ENCODE peak calls at places on chromosomes 1 and 21, in six cellular contexts. One of them, this sample, is unnamed.

GRCh38 chr1:113860891-113861290 is 10.6 kb downstream of the PTPN22 start:
- DNase-seq in AG04449: peak; percentile 19
- DNase-seq in upper lobe of right lung: no peak
- DNase-seq in IMR-90: peak; percentile 80
- DNase-seq in left lung: no peak
- DNase-seq in fibroblast of the aortic adventitia: peak; percentile 79
- DNase-seq in this sample: peak; percentile 21

GRCh38 chr1:213284626-213285025 is 233.6 kb downstream of the RPS6KC1 start:
- DNase-seq in AG04449: peak; percentile 41
- DNase-seq in upper lobe of right lung: no peak
- DNase-seq in IMR-90: peak; percentile 74
- DNase-seq in left lung: no peak
- DNase-seq in fibroblast of the aortic adventitia: peak; percentile 40
- DNase-seq in this sample: peak; percentile 25

GRCh38 chr1:81004011-81004410 is 796.7 kb upstream of the ADGRL2 start:
- DNase-seq in AG04449: no peak
- DNase-seq in upper lobe of right lung: no peak
- DNase-seq in IMR-90: no peak
- DNase-seq in left lung: no peak
- DNase-seq in fibroblast of the aortic adventitia: no peak
- DNase-seq in this sample: no peak

GRCh38 chr1:154534263-154534844 is 24.1 kb downstream of the UBE2Q1 start:
- DNase-seq in AG04449: no peak
- DNase-seq in upper lobe of right lung: no peak
- DNase-seq in IMR-90: peak; percentile 22
- DNase-seq in left lung: no peak
- DNase-seq in fibroblast of the aortic adventitia: no peak
- DNase-seq in this sample: no peak

GRCh38 chr1:52364235-52364839 is 1.7 kb downstream of the CC2D1B start:
- DNase-seq in AG04449: no peak
- DNase-seq in upper lobe of right lung: no peak
- DNase-seq in IMR-90: no peak
- DNase-seq in left lung: no peak
- DNase-seq in fibroblast of the aortic adventitia: no peak
- DNase-seq in this sample: no peak

GRCh38 chr1:110495926-110496600 is 22.9 kb downstream of the KCNA10 start:
- DNase-seq in AG04449: peak; percentile 28
- DNase-seq in upper lobe of right lung: no peak
- DNase-seq in IMR-90: peak; percentile 71
- DNase-seq in left lung: peak; percentile 67
- DNase-seq in fibroblast of the aortic adventitia: peak; percentile 83
- DNase-seq in this sample: peak; percentile 22

GRCh38 chr1:7470904-7471638 is 300.0 kb upstream of the VAMP3 start:
- DNase-seq in AG04449: peak; percentile 96
- DNase-seq in upper lobe of right lung: peak; percentile 81
- DNase-seq in IMR-90: peak; percentile 99
- DNase-seq in left lung: peak; percentile 87
- DNase-seq in fibroblast of the aortic adventitia: peak; percentile 97
- DNase-seq in this sample: peak; percentile 97

GRCh38 chr1:29875557-29876028 is 639.3 kb downstream of the PTPRU start:
- DNase-seq in AG04449: no peak
- DNase-seq in upper lobe of right lung: no peak
- DNase-seq in IMR-90: no peak
- DNase-seq in left lung: no peak
- DNase-seq in fibroblast of the aortic adventitia: peak; percentile 6
- DNase-seq in this sample: no peak

GRCh38 chr1:65255088-65256050 is 54.0 kb upstream of the DNAJC6 start:
- DNase-seq in AG04449: no peak
- DNase-seq in upper lobe of right lung: no peak
- DNase-seq in IMR-90: no peak
- DNase-seq in left lung: no peak
- DNase-seq in fibroblast of the aortic adventitia: peak; percentile 17
- DNase-seq in this sample: no peak

GRCh38 chr1:147577033-147577773 is 35.9 kb downstream of the BCL9 start:
- DNase-seq in AG04449: no peak
- DNase-seq in upper lobe of right lung: no peak
- DNase-seq in IMR-90: no peak
- DNase-seq in left lung: no peak
- DNase-seq in fibroblast of the aortic adventitia: no peak
- DNase-seq in this sample: no peak

GRCh38 chr1:231808990-231809389 is 182.4 kb downstream of the DISC1 start:
- DNase-seq in AG04449: peak; percentile 37
- DNase-seq in upper lobe of right lung: no peak
- DNase-seq in IMR-90: peak; percentile 33
- DNase-seq in left lung: peak; percentile 37
- DNase-seq in fibroblast of the aortic adventitia: peak; percentile 91
- DNase-seq in this sample: peak; percentile 43

GRCh38 chr1:59041878-59042277 is 255.0 kb upstream of the FGGY start:
- DNase-seq in AG04449: no peak
- DNase-seq in upper lobe of right lung: no peak
- DNase-seq in IMR-90: peak; percentile 45
- DNase-seq in left lung: no peak
- DNase-seq in fibroblast of the aortic adventitia: peak; percentile 66
- DNase-seq in this sample: peak; percentile 65

GRCh38 chr1:19327301-19327700 is 15.2 kb downstream of the SLC66A1 start:
- DNase-seq in AG04449: no peak
- DNase-seq in upper lobe of right lung: no peak
- DNase-seq in IMR-90: no peak
- DNase-seq in left lung: no peak
- DNase-seq in fibroblast of the aortic adventitia: no peak
- DNase-seq in this sample: no peak

GRCh38 chr1:39272027-39272790 is 67.7 kb downstream of the MACF1 start:
- DNase-seq in AG04449: no peak
- DNase-seq in upper lobe of right lung: no peak
- DNase-seq in IMR-90: peak; percentile 53
- DNase-seq in left lung: no peak
- DNase-seq in fibroblast of the aortic adventitia: no peak
- DNase-seq in this sample: peak; percentile 55

GRCh38 chr1:116407033-116407432 is 34.0 kb downstream of the ATP1A1 start:
- DNase-seq in AG04449: no peak
- DNase-seq in upper lobe of right lung: no peak
- DNase-seq in IMR-90: no peak
- DNase-seq in left lung: no peak
- DNase-seq in fibroblast of the aortic adventitia: no peak
- DNase-seq in this sample: no peak

GRCh38 chr1:64526312-64526711 is 56.4 kb downstream of the CACHD1 start:
- DNase-seq in AG04449: no peak
- DNase-seq in upper lobe of right lung: no peak
- DNase-seq in IMR-90: no peak
- DNase-seq in left lung: no peak
- DNase-seq in fibroblast of the aortic adventitia: no peak
- DNase-seq in this sample: no peak

GRCh38 chr1:179612361-179612760 is 20.7 kb downstream of the TDRD5 start:
- DNase-seq in AG04449: no peak
- DNase-seq in upper lobe of right lung: no peak
- DNase-seq in IMR-90: no peak
- DNase-seq in left lung: no peak
- DNase-seq in fibroblast of the aortic adventitia: no peak
- DNase-seq in this sample: no peak

GRCh38 chr1:10074059-10074854 is 41.5 kb downstream of the UBE4B start:
- DNase-seq in AG04449: peak; percentile 89
- DNase-seq in upper lobe of right lung: peak; percentile 68
- DNase-seq in IMR-90: peak; percentile 98
- DNase-seq in left lung: peak; percentile 79
- DNase-seq in fibroblast of the aortic adventitia: peak; percentile 94
- DNase-seq in this sample: peak; percentile 91

GRCh38 chr1:178464566-178464965 is 32.2 kb downstream of the CLEC20A start:
- DNase-seq in AG04449: no peak
- DNase-seq in upper lobe of right lung: no peak
- DNase-seq in IMR-90: no peak
- DNase-seq in left lung: no peak
- DNase-seq in fibroblast of the aortic adventitia: no peak
- DNase-seq in this sample: no peak

GRCh38 chr1:52727956-52728656 is 1.9 kb downstream of the ZYG11B start:
- DNase-seq in AG04449: no peak
- DNase-seq in upper lobe of right lung: no peak
- DNase-seq in IMR-90: no peak
- DNase-seq in left lung: no peak
- DNase-seq in fibroblast of the aortic adventitia: no peak
- DNase-seq in this sample: no peak

GRCh38 chr1:37051386-37051785 is 17.1 kb upstream of the GRIK3 start:
- DNase-seq in AG04449: no peak
- DNase-seq in upper lobe of right lung: no peak
- DNase-seq in IMR-90: no peak
- DNase-seq in left lung: no peak
- DNase-seq in fibroblast of the aortic adventitia: no peak
- DNase-seq in this sample: no peak

GRCh38 chr1:204480515-204480914 is 14.1 kb downstream of the PIK3C2B start:
- DNase-seq in AG04449: no peak
- DNase-seq in upper lobe of right lung: no peak
- DNase-seq in IMR-90: no peak
- DNase-seq in left lung: no peak
- DNase-seq in fibroblast of the aortic adventitia: no peak
- DNase-seq in this sample: no peak

GRCh38 chr1:190754769-190755168 is 277.1 kb upstream of the BRINP3 start:
- DNase-seq in AG04449: no peak
- DNase-seq in upper lobe of right lung: no peak
- DNase-seq in IMR-90: peak; percentile 85
- DNase-seq in left lung: no peak
- DNase-seq in fibroblast of the aortic adventitia: peak; percentile 47
- DNase-seq in this sample: peak; percentile 34

GRCh38 chr1:15073799-15074308 is 79.7 kb upstream of the TMEM51 start:
- DNase-seq in AG04449: no peak
- DNase-seq in upper lobe of right lung: no peak
- DNase-seq in IMR-90: no peak
- DNase-seq in left lung: no peak
- DNase-seq in fibroblast of the aortic adventitia: no peak
- DNase-seq in this sample: no peak

GRCh38 chr1:117826551-117827078 is 102.8 kb downstream of the GDAP2 start:
- DNase-seq in AG04449: peak; percentile 67
- DNase-seq in upper lobe of right lung: no peak
- DNase-seq in IMR-90: peak; percentile 96
- DNase-seq in left lung: no peak
- DNase-seq in fibroblast of the aortic adventitia: peak; percentile 94
- DNase-seq in this sample: peak; percentile 76

GRCh38 chr1:94675373-94675772 is 133.8 kb upstream of the F3 start:
- DNase-seq in AG04449: no peak
- DNase-seq in upper lobe of right lung: no peak
- DNase-seq in IMR-90: peak; percentile 95
- DNase-seq in left lung: no peak
- DNase-seq in fibroblast of the aortic adventitia: no peak
- DNase-seq in this sample: no peak

DNA sequence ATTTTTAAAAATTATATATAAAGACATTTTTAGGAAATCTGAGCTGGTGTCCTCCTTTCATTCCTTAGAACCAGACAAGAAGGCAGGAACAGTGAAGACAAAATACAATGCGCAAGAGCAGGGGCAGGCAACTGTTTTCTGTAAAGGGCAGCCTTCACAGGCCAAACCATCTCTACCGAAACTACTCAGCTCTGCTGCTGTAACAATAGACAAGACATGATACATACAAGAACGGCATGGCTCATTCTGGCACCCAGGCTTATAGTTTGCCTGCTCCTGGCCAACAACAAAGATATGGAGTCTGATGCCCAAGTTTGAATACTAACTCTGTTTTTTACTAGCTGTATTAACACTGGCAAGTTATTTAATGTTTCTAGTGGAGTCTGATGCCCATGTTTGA is 232.0 kb downstream of the SMYD3 start:
- DNase-seq in AG04449: no peak
- DNase-seq in upper lobe of right lung: no peak
- DNase-seq in IMR-90: no peak
- DNase-seq in left lung: no peak
- DNase-seq in fibroblast of the aortic adventitia: no peak
- DNase-seq in this sample: no peak
- H3K4me3 ChIP-seq in AG04449: no peak overlapping the region
- H3K4me3 ChIP-seq in upper lobe of right lung: no peak overlapping the region
- H3K4me3 ChIP-seq in IMR-90: no peak overlapping the region
- H3K4me3 ChIP-seq in left lung: no peak overlapping the region
- H3K4me3 ChIP-seq in fibroblast of the aortic adventitia: no peak overlapping the region
- H3K4me3 ChIP-seq in this sample: no peak overlapping the region

DNA sequence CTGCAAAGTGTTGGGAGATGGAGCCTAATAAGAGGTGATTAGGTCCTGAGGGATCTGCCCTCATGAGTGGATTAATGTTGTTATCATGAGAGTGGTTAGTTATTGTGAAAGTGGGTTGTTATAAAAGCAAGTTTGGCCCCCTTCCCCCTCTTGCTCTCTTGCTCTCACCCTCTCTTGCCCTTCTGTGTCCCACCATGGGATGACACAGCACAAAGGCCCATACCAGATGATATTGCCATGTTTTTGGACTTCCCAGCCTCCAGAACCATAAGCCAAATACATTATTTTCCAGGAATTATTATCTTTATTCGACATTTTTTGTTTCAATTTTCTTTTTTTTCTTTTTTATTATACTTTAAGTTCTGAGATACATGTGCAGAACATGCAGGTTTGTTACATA is 41.4 kb upstream of the IGSF5 start:
- DNase-seq in AG04449: no peak
- DNase-seq in upper lobe of right lung: no peak
- DNase-seq in IMR-90: no peak
- DNase-seq in left lung: no peak
- DNase-seq in fibroblast of the aortic adventitia: no peak
- DNase-seq in this sample: no peak
- H3K4me3 ChIP-seq in AG04449: no peak overlapping the region
- H3K4me3 ChIP-seq in upper lobe of right lung: no peak overlapping the region
- H3K4me3 ChIP-seq in IMR-90: no peak overlapping the region
- H3K4me3 ChIP-seq in left lung: no peak overlapping the region
- H3K4me3 ChIP-seq in fibroblast of the aortic adventitia: no peak overlapping the region
- H3K4me3 ChIP-seq in this sample: no peak overlapping the region

DNA sequence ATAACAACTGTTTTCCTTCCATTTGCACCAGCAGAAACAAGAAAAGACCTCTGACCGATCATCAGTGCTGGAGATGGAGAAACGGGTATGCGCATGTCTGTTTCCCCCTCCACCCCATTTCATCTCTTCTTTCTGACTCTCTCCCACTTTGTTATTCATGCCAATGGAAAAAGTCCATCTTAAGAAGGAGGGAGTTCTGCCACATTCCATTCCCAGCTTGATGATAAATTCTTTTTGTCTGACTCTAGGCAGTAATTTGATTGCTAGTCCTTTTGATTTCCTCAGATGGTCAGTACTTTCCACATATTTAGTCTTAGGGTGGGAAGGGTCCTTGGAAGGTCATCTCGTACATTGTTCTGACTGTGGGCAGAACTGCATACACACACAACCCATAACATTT is 142.5 kb downstream of the SYT2 start:
- DNase-seq in AG04449: no peak
- DNase-seq in upper lobe of right lung: no peak
- DNase-seq in IMR-90: no peak
- DNase-seq in left lung: no peak
- DNase-seq in fibroblast of the aortic adventitia: peak; percentile 75
- DNase-seq in this sample: no peak
- H3K4me3 ChIP-seq in AG04449: no peak overlapping the region
- H3K4me3 ChIP-seq in upper lobe of right lung: no peak overlapping the region
- H3K4me3 ChIP-seq in IMR-90: no peak overlapping the region
- H3K4me3 ChIP-seq in left lung: no peak overlapping the region
- H3K4me3 ChIP-seq in fibroblast of the aortic adventitia: no peak overlapping the region
- H3K4me3 ChIP-seq in this sample: no peak overlapping the region

GRCh38 chr1:21335088-21335678 is 44.9 kb upstream of the ECE1 start:
- DNase-seq in AG04449: no peak
- DNase-seq in upper lobe of right lung: no peak
- DNase-seq in IMR-90: no peak
- DNase-seq in left lung: no peak
- DNase-seq in fibroblast of the aortic adventitia: no peak
- DNase-seq in this sample: no peak
- H3K4me3 ChIP-seq in AG04449: peak overlapping the region; percentile 50
- H3K4me3 ChIP-seq in upper lobe of right lung: peak overlapping the region; percentile 37
- H3K4me3 ChIP-seq in IMR-90: peak overlapping the region; percentile 31
- H3K4me3 ChIP-seq in left lung: no peak overlapping the region
- H3K4me3 ChIP-seq in fibroblast of the aortic adventitia: peak overlapping the region; percentile 31
- H3K4me3 ChIP-seq in this sample: peak overlapping the region; percentile 23

This sample was measured in skeletal muscle cell.